ENCODE peak calls at places on chromosomes 13 and 19, in five cellular contexts. B, Y, Z, C and P are unnamed samples.

GRCh38 chr13:24183741-24184182 is 23.2 kb downstream of the SPATA13 start:
- DNase-seq in Y (peak), Z (no peak), B (no peak), C (peak), P (no peak)

GRCh38 chr19:34215006-34215665 is 39.2 kb upstream of the GARRE1 start:
- DNase-seq in Z (no peak), B (no peak), Y (no peak), C (no peak), P (no peak)

GRCh38 chr13:81929988-81930387 is 1589.1 kb upstream of the SPRY2 start:
- DNase-seq in Z (peak), Y (peak), B (no peak), C (no peak), P (no peak)

GRCh38 chr13:26179344-26179743 is 42.8 kb downstream of the RNF6 start:
- DNase-seq in B (no peak), Y (no peak), C (no peak), Z (no peak), P (no peak)

GRCh38 chr13:21234537-21234936 is 58.1 kb downstream of the MRPL57 start:
- DNase-seq in B (peak), Y (peak), C (no peak), Z (no peak), P (no peak)

GRCh38 chr19:51592521-51592920 is 21.4 kb downstream of the ZNF175 start:
- DNase-seq in Y (no peak), Z (no peak), B (no peak), C (no peak), P (no peak)

GRCh38 chr19:48810151-48810550 is 678 bp downstream of the BCAT2 start:
- DNase-seq in Y (no peak), Z (no peak), C (no peak), B (no peak), P (no peak)

GRCh38 chr19:46180701-46181385 is 32.8 kb downstream of the IGFL2 start:
- DNase-seq in B (no peak), Z (peak), Y (peak), C (no peak), P (no peak)

GRCh38 chr19:12840091-12841079 is 2.1 kb downstream of the MAST1 start:
- DNase-seq in B (no peak), Y (peak), C (peak), Z (peak), P (peak)

GRCh38 chr19:29603308-29603707 is 2.8 kb upstream of the POP4 start:
- DNase-seq in B (no peak), C (no peak), Z (no peak), Y (no peak), P (no peak)

GRCh38 chr19:3556978-3557460 is 367 bp downstream of the MFSD12 start:
- DNase-seq in C (peak), Y (peak), B (peak), Z (peak), P (no peak)

GRCh38 chr13:29049524-29049923 is 229.4 kb downstream of the MTUS2 start:
- DNase-seq in B (no peak), C (no peak), Z (no peak), Y (no peak), P (no peak)

GRCh38 chr13:33367931-33368330 is 82.4 kb upstream of the STARD13 start:
- DNase-seq in Y (no peak), B (peak), Z (no peak), C (no peak), P (no peak)

GRCh38 chr19:11693505-11694499 is 44.9 kb downstream of the ZNF823 start:
- DNase-seq in Y (peak), B (no peak), C (peak), Z (peak), P (peak)

GRCh38 chr19:45164577-45165335 is 4.0 kb upstream of the NKPD1 start:
- DNase-seq in C (peak), Z (peak), B (no peak), Y (peak), P (peak)

GRCh38 chr13:81025091-81025490 is 684.2 kb upstream of the SPRY2 start:
- DNase-seq in C (no peak), Z (no peak), B (no peak), Y (no peak), P (no peak)